ENCODE peak calls at places on chromosomes 2 and 18, in four cellular contexts. O, L, D and S are unnamed samples. For H3K4me1, the result is how much of the 10 kb centered on the place peaks cover.

GRCh38 chr2:126661702-126662465 is 5.9 kb downstream of the GYPC start:
- DNase-seq in L (no peak), O (no peak), D (no peak), S (no peak)

GRCh38 chr2:165328272-165328671 is 89.1 kb downstream of the SCN2A start:
- DNase-seq in D (no peak), L (no peak), O (no peak), S (no peak)

GRCh38 chr2:12317853-12318426 is 398.8 kb upstream of the TRIB2 start:
- DNase-seq in O (peak), L (no peak), D (no peak), S (no peak)

GRCh38 chr2:237056271-237056875 is 29.3 kb upstream of the COPS8 start:
- DNase-seq in D (no peak), L (no peak), O (no peak), S (no peak)

GRCh38 chr2:138247302-138247701 is 254.3 kb upstream of the SPOPL start:
- DNase-seq in D (no peak), O (no peak), L (no peak), S (no peak)

GRCh38 chr2:128619471-128620325 is 301.0 kb upstream of the HS6ST1 start:
- DNase-seq in L (no peak), O (no peak), D (no peak), S (no peak)

GRCh38 chr2:218896501-218897393 is 16.1 kb downstream of the WNT10A start:
- DNase-seq in D (no peak), L (no peak), O (peak), S (peak)

GRCh38 chr2:39313575-39313974 is 69.8 kb upstream of the CDKL4 start:
- DNase-seq in O (peak), L (no peak), D (no peak), S (no peak)

GRCh38 chr2:215870088-215870490 is 143.3 kb downstream of the MREG start:
- DNase-seq in O (peak), L (no peak), D (no peak), S (no peak)

GRCh38 chr2:30034052-30034775 is 112.6 kb upstream of the YPEL5 start:
- DNase-seq in L (no peak), D (no peak), O (no peak), S (no peak)

GRCh38 chr18:78659748-78660147 is 319.9 kb upstream of the SALL3 start:
- DNase-seq in O (no peak), L (peak), D (peak), S (no peak)

GRCh38 chr2:167332358-167332757 is 444.1 kb downstream of the XIRP2 start:
- DNase-seq in L (no peak), D (no peak), O (no peak), S (no peak)

GRCh38 chr2:31359229-31359628 is 55.3 kb downstream of the XDH start:
- DNase-seq in D (no peak), O (no peak), L (no peak), S (no peak)

GRCh38 chr2:23595601-23596251 is 210.7 kb downstream of the KLHL29 start:
- DNase-seq in D (no peak), L (no peak), O (peak), S (no peak)

GRCh38 chr18:33946322-33946721 is 278.4 kb downstream of the NOL4 start:
- DNase-seq in L (no peak), D (no peak), O (no peak), S (no peak)

GRCh38 chr2:148994341-148994740 is 44.2 kb upstream of the LYPD6B start:
- DNase-seq in O (no peak), L (no peak), D (no peak), S (no peak)

GRCh38 chr2:241818229-241818942 is 9.4 kb downstream of the NEU4 start:
- DNase-seq in O (no peak), L (no peak), D (no peak), S (no peak)

GRCh38 chr2:42493885-42494433 is at the start of gene KCNG3:
- DNase-seq in D (no peak), L (peak), O (peak), S (no peak)

DNA sequence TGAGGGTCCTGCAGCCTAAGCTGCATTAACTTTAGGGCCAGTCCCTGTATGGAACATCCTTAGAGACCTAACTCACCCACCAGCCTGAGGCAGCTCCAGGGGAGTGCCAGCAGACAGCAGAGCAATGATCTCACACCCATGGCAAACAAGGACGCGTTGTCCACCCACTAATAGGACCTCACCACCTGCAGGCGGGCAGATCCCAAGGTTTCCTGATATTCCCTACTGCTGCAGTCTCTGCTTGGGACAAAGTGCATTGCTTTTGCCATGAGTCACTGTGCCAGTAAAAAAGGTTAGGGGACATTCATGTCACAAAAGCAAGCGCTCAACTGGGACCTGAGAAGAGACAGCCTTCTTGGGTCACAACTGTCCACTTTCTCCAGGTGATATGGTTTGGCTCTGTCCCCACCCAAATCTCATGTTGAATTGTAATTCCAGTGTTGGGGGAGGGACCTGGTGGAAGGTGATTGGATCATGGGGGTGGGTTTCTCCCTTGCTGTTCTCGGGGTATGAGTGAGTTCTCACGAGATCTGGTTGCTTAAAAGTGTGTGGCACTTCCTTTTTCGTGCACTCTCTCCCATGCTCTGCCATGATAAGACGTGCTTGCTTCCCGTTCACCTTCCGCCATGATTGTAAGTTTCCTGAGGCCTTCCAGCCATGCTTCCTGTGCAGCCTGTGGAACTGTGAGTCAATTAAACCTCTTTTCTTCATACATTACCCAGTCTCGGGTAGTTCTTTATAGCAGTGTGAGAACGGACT is 160.2 kb downstream of the MIB1 start:
- DNase-seq in L (no peak), D (no peak), O (no peak), S (no peak)
- TF ChIP-seq RFX5 in L (no peak), D (no peak), O (no peak), S (no peak)

DNA sequence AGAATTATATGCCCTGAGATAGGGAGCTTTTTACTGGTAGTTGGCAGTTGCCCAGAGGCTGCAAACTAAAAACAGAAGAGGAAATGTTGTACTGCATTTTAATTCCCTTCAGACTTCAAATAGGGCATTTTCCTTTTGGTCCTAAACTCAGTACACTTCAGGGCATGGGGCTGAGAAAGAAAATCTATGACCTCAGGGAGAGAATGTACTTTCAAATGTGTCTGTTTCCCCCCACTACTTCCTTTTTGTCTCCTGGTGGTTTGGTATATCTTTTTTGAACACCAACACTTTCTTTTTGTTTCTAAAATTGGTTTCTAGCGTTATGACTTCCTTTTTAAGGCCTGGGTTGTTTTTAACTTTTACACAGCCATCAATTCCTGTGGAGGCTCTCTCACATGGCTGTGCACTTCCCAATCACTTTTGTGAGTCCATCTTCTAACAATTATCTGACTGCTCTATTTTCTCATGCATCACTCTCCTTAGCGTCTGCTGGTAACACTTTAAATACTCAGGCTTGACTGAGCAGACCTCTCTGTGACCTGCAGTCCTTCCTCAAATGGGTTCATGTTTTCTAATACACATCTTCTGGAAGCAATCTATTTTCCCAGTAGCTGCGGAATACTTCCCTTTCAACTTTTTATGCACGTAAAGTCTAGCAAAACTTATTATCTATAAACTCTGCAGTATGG is 596.0 kb downstream of the LRP1B start:
- DNase-seq in O (no peak), D (no peak), L (no peak), S (no peak)
- H3K4me1 ChIP-seq in O (under half), D (under half), L (under half), S (under half)

DNA sequence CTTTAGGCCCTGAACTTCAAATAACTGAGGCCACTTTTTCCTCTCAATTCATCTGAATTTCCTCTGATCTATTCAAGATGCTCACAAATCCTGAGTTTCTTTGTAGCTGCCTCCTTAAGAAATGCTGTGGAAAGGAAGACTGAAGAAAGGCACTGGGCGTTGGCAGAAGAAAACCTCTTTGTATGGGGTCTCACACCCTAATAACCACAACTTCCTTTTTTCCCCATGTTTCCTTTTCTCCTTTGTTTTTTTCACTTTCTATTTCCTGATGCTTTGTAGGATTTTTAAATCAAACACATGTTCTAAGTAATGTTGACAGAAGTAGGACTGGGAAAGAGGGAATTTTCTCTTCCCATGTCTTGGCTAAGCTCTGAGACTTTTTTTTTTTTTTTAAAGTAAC is 447.4 kb downstream of the CMPK2 start:
- DNase-seq in L (no peak), D (no peak), O (no peak), S (no peak)
- TF ChIP-seq CHD1 in L (no peak), D (no peak), O (no peak), S (no peak)

GRCh38 chr18:9017170-9017899 is 85.2 kb upstream of the NDUFV2 start:
- DNase-seq in L (peak), O (peak), D (peak), S (peak)
- TF ChIP-seq RFX5 in L (no peak), O (no peak), D (no peak), S (no peak)

GRCh38 chr2:72278046-72278445 is 130.4 kb upstream of the CYP26B1 start:
- DNase-seq in L (no peak), O (peak), D (no peak), S (no peak)
- H3K4me1 ChIP-seq in L (under half), O (under half), D (under half), S (under half)